ENCODE peak calls at places on chromosomes 13 and 19, in ten cellular contexts. C is activated T-cell treated with anti-CD3 and anti-CD28 coated beads, Interleukin-2, amount 50 U/mL, for 72 hours; Z is ELF-1; X is CD8-positive, alpha-beta T cell; Y is left ventricle myocardium inferior; F is T follicular helper cell; H is foreskin fibroblast; P is cerebellar nuclear complex; W is myocyte; R is stimulated activated CD8-positive, alpha-beta memory T cell treated with anti-CD3 and anti-CD28 coated beads, Interleukin-7, amount 100 ng/mL, for 1 hour. S is an unnamed sample.

GRCh38 chr13:46170687-46171086 is 11.3 kb downstream of the LCP1 start:
- DNase-seq in Z (peak), W (no peak), H (peak), R (no peak), C (no peak), X (no peak), F (peak), P (no peak), Y (no peak), S (no peak)

GRCh38 chr13:31053896-31054295 is 107.8 kb downstream of the HSPH1 start:
- DNase-seq in F (no peak), Y (no peak), W (no peak), C (no peak), H (no peak), R (no peak), X (no peak), Z (no peak), P (no peak), S (no peak)

GRCh38 chr13:107937841-107938240 is 277.5 kb downstream of the LIG4 start:
- DNase-seq in W (no peak), X (no peak), P (no peak), R (no peak), C (no peak), Z (no peak), F (no peak), H (no peak), Y (no peak), S (peak)

GRCh38 chr13:64457976-64458375 is 2772.2 kb downstream of the PCDH9 start:
- DNase-seq in H (peak), Z (no peak), Y (no peak), R (no peak), F (no peak), W (no peak), C (no peak), X (no peak), P (no peak), S (no peak)

GRCh38 chr13:72652681-72653080 is 74.7 kb downstream of the MZT1 start:
- DNase-seq in P (no peak), H (peak), R (no peak), F (no peak), W (no peak), C (no peak), Y (no peak), Z (no peak), X (no peak), S (no peak)

GRCh38 chr19:32869369-32870153 is at the start of gene SLC7A9:
- DNase-seq in W (no peak), R (no peak), F (no peak), H (no peak), X (no peak), Y (no peak), P (no peak), C (no peak), Z (no peak), S (no peak)

GRCh38 chr19:1068111-1069001 is 1.4 kb downstream of the ARHGAP45 start:
- DNase-seq in W (no peak), P (no peak), H (no peak), Z (no peak), Y (peak), F (no peak), C (peak), X (peak), R (peak), S (no peak)

GRCh38 chr19:18772620-18773587 is 18.2 kb downstream of the COMP start:
- DNase-seq in F (no peak), X (no peak), W (no peak), R (no peak), Z (no peak), C (no peak), Y (no peak), H (no peak), P (no peak), S (no peak)

GRCh38 chr13:111031531-111031961 is 83.6 kb upstream of the ARHGEF7 start:
- DNase-seq in W (peak), F (no peak), P (no peak), H (peak), C (no peak), Y (no peak), X (no peak), R (no peak), Z (no peak), S (peak)

GRCh38 chr19:45340899-45341453 is 426 bp downstream of the KLC3 start:
- DNase-seq in P (no peak), F (no peak), X (no peak), C (no peak), R (no peak), Z (no peak), W (no peak), H (peak), Y (no peak), S (no peak)

GRCh38 chr19:18596752-18597157 is 8.2 kb downstream of the REX1BD start:
- DNase-seq in P (no peak), R (no peak), C (peak), Y (peak), F (no peak), W (no peak), X (no peak), H (no peak), Z (peak), S (no peak)

GRCh38 chr13:106038752-106039151 is 496.7 kb downstream of the EFNB2 start:
- DNase-seq in Z (no peak), X (no peak), P (no peak), W (peak), F (no peak), C (no peak), Y (no peak), R (no peak), H (peak), S (peak)

GRCh38 chr19:7288131-7288530 is 6.1 kb downstream of the INSR start:
- DNase-seq in C (no peak), F (no peak), Y (no peak), W (no peak), H (no peak), R (no peak), X (no peak), P (no peak), Z (no peak), S (no peak)